ENCODE peak calls at places on chromosomes 5 and 9, in six cellular contexts. I, Z, C, S, L and X are unnamed samples. For H3K4me1, the result is how much of the 10 kb centered on the place peaks cover.

GRCh38 chr5:143153332-143154119 is 250.0 kb downstream of the NR3C1 start:
- DNase-seq in C (no peak), Z (peak), I (peak), S (no peak), L (no peak), X (no peak)

GRCh38 chr9:69466151-69466550 is 141.1 kb downstream of the ENTREP1 start:
- DNase-seq in Z (peak), L (no peak), S (no peak), I (no peak), C (no peak), X (no peak)

GRCh38 chr5:2403296-2403695 is 348.2 kb downstream of the IRX2 start:
- DNase-seq in L (no peak), C (no peak), I (no peak), S (no peak), Z (no peak), X (peak)

GRCh38 chr5:172561151-172561550 is 79.9 kb upstream of the NEURL1B start:
- DNase-seq in Z (peak), S (no peak), L (no peak), I (no peak), C (no peak), X (no peak)

GRCh38 chr9:69571032-69571431 is 101.1 kb downstream of the APBA1 start:
- DNase-seq in L (no peak), Z (peak), I (no peak), C (no peak), S (no peak), X (no peak)

GRCh38 chr5:4866817-4867216 is 273.3 kb upstream of the ADAMTS16 start:
- DNase-seq in L (no peak), C (no peak), Z (no peak), I (no peak), S (no peak), X (no peak)

GRCh38 chr5:42242210-42242609 is 181.0 kb upstream of the GHR start:
- DNase-seq in Z (no peak), C (no peak), S (no peak), I (no peak), L (no peak), X (no peak)

GRCh38 chr5:1366514-1366913 is 21.6 kb upstream of the CLPTM1L start:
- DNase-seq in S (no peak), L (no peak), I (no peak), Z (no peak), C (no peak), X (no peak)

GRCh38 chr5:177370488-177371119 is 12.9 kb downstream of the RGS14 start:
- DNase-seq in L (peak), Z (peak), S (peak), I (peak), C (peak), X (no peak)

GRCh38 chr9:9820411-9820810 is 792.4 kb downstream of the PTPRD start:
- DNase-seq in Z (peak), L (no peak), C (no peak), S (no peak), I (no peak), X (no peak)

GRCh38 chr5:5652181-5652580 is 229.7 kb downstream of the ICE1 start:
- DNase-seq in C (no peak), S (no peak), L (no peak), Z (no peak), I (no peak), X (no peak)

GRCh38 chr9:117403403-117403811 is 11.4 kb downstream of the ASTN2 start:
- DNase-seq in Z (no peak), C (no peak), L (no peak), S (no peak), I (no peak), X (no peak)

GRCh38 chr9:130030821-130031481 is 12.0 kb downstream of the FNBP1 start:
- DNase-seq in C (no peak), I (no peak), L (no peak), Z (no peak), S (no peak), X (no peak)

DNA sequence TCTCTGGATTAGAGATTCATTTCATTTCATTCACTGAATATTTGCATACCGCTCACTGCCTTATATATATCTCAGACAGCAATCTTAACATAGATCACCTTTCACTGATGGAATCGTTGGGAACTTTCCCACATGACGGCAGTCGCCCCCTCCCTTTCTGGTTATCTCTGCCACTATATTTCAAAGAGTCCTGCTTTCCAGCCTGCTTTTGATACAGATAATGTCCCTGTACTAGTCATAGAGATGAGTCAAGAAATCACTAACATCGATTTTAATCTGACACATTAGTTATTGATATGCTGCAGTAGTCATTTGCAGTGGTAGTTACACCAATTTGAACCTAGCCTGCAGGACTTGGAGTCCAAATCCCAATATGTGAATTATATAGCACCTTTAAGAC is 8.5 kb downstream of the ARSK start:
- DNase-seq in L (no peak), S (no peak), C (no peak), Z (no peak), I (no peak), X (no peak)
- H3K4me1 ChIP-seq in L (under half), S (under half), C (under half), Z (under half), I (under half), X (under half)

GRCh38 chr5:171419663-171420428 is 399 bp downstream of the FGF18 start:
- DNase-seq in I (peak), S (peak), L (peak), Z (peak), C (no peak), X (no peak)
- H3K4me3 ChIP-seq in I (peak), S (peak), L (no peak), Z (peak), C (peak), X (peak)

GRCh38 chr5:157241483-157241882 is 24.4 kb upstream of the CYFIP2 start:
- DNase-seq in S (no peak), Z (peak), C (no peak), L (no peak), I (no peak), X (no peak)
- H3K4me1 ChIP-seq in S (under half), Z (under half), C (under half), L (under half), I (under half), X (under half)

GRCh38 chr5:103122242-103122641 is 2.1 kb downstream of the PPIP5K2 start:
- DNase-seq in Z (no peak), S (no peak), L (no peak), C (no peak), I (no peak), X (no peak)
- H3K4me3 ChIP-seq in Z (no peak), S (no peak), L (peak), C (no peak), I (no peak), X (no peak)